ENCODE peak calls at places on chromosome 1, in four cellular contexts. W is tibial nerve, N is MM.1S, H is GM12864. V is an unnamed sample.
A peak's percentile ranks its signal among the peaks of the same experiment; 100 is the strongest.

GRCh38 chr1:8096105-8097011 is 70.2 kb upstream of the ERRFI1 start:
- DNase-seq in W (no peak), N (no peak), H (no peak), V (no peak)

GRCh38 chr1:115133440-115133839 is 44.1 kb upstream of the TSPAN2 start:
- DNase-seq in N (no peak), H (no peak), W (no peak), V (no peak)

GRCh38 chr1:183276386-183276785 is 90.3 kb downstream of the LAMC2 start:
- DNase-seq in N (no peak), W (no peak), H (no peak), V (no peak)

GRCh38 chr1:161013104-161013590 is 7.8 kb downstream of the F11R start:
- DNase-seq in N (no peak), H (no peak), W (no peak), V (no peak)

GRCh38 chr1:153506831-153507413 is 28.9 kb downstream of the S100A6 start:
- DNase-seq in H (no peak), N (no peak), W (peak; percentile 70), V (no peak)

GRCh38 chr1:186078245-186078644 is 296.8 kb downstream of the TPR start:
- DNase-seq in H (no peak), W (no peak), N (no peak), V (peak; percentile 33)

GRCh38 chr1:151992345-151993083 is 1.1 kb downstream of the S100A10 start:
- DNase-seq in N (no peak), W (peak; percentile 60), H (no peak), V (no peak)

GRCh38 chr1:30034627-30035521 is 688.5 kb downstream of the MATN1 start:
- DNase-seq in N (no peak), H (no peak), W (no peak), V (no peak)

GRCh38 chr1:14606632-14607031 is 8.1 kb downstream of the KAZN start:
- DNase-seq in N (no peak), H (no peak), W (no peak), V (no peak)

GRCh38 chr1:36224537-36225297 is 474 bp downstream of the THRAP3 start:
- DNase-seq in H (no peak), W (peak; percentile 45), N (no peak), V (peak; percentile 86)

GRCh38 chr1:40305451-40305850 is 11.6 kb downstream of the COL9A2 start:
- DNase-seq in W (no peak), N (no peak), H (no peak), V (no peak)

GRCh38 chr1:119736649-119737039 is 24.9 kb downstream of the PHGDH start:
- DNase-seq in H (no peak), W (no peak), N (no peak), V (no peak)

GRCh38 chr1:232543194-232543593 is 86.7 kb downstream of the SIPA1L2 start:
- DNase-seq in N (no peak), H (no peak), W (no peak), V (no peak)

GRCh38 chr1:202567747-202568146 is 142.5 kb downstream of the SYT2 start:
- DNase-seq in N (no peak), W (no peak), H (no peak), V (no peak)

DNA sequence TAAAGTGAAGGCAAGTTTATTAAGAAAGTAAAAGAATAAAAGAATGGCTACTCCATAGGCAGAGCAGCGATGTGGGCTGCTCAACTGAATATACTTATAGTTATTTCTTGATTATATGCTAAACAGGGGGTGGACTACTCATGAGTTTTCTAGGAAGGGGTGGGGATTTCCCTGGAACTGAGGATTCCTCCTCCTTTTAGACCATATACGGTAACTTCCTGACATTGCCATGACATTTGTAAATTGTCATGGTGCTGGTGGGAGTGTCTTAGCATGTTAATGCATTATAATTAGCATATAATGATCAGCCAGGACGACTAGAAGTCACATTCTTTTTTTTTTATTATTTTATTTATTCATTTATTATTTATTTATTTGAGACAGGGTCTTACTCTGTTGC is 46.4 kb upstream of the BARHL2 start:
- DNase-seq in N (no peak), H (no peak), W (no peak), V (no peak)
- TF ChIP-seq CTCF in N (no peak), H (no peak), W (no peak), V (no peak)

GRCh38 chr1:69686367-69686984 is 118.8 kb downstream of the LRRC7 start:
- DNase-seq in H (no peak), N (no peak), W (no peak), V (no peak)
- TF ChIP-seq CTCF in H (no peak), N (no peak), W (no peak), V (no peak)

DNA sequence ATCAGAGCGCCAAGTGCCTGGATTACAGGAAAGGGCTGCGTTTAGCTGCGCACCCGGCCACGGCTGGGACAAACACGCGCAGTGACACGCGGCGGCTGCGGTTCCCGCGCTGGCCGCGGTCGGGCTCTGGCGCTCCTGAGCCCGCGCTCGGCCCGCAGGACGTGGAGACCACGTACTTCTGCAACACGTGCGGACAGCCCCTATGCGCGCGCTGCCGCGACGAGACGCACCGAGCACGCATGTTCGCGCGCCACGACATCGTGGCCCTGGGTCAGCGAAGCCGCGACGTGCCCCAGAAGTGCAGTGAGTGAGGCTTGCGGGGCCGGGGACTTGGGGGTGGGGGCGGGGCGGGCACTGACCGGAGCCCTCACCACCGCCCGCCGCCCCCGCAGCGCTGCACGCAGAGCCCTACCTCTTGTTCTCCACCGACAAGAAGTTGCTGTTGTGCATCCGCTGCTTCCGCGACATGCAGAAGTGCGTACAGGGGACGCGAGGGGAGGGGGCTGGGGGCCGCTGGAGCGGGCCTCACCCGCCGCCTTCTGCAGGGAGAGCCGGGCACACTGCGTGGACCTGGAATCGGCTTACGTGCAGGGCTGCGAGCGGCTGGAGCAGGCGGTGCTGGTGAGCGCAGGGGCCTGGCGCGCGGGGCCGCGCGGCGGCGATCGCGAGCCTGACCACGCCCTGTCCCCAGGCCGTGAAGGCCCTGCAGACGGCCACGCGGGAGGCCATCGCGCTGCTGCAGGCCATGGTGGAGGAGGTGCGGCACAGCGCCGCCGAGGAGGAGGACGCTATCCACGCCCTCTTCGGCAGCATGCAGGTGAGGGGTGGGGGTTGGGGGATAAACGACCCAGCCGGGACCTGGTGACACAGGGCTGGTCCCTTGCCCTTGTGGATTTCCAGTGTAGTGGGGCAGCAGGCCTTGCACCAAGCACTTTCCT is 3.1 kb downstream of the RNF207 start:
- DNase-seq in N (no peak), H (no peak), W (no peak), V (peak; percentile 67)
- TF ChIP-seq CTCF in N (no peak), H (peak; percentile 59), W (peak; percentile 39), V (peak; percentile 53)

GRCh38 chr1:91398291-91398690 is 6.3 kb downstream of the HFM1 start:
- DNase-seq in N (no peak), H (no peak), W (no peak), V (no peak)

GRCh38 chr1:91402023-91402422 is 2.6 kb downstream of the HFM1 start:
- DNase-seq in W (no peak), N (peak; percentile 16), H (no peak), V (no peak)

GRCh38 chr1:91397605-91398004 is 7.0 kb downstream of the HFM1 start:
- DNase-seq in N (no peak), W (no peak), H (no peak), V (no peak)

GRCh38 chr1:91404151-91405012 is at the start of gene HFM1:
- DNase-seq in N (peak; percentile 73), H (peak; percentile 35), W (peak; percentile 28), V (peak; percentile 77)

GRCh38 chr1:91400133-91400725 is 4.4 kb downstream of the HFM1 start:
- DNase-seq in N (no peak), W (no peak), H (no peak), V (no peak)
- TF ChIP-seq CTCF in N (no peak), W (no peak), H (no peak), V (no peak)

GRCh38 chr1:179167955-179168354 is 61.5 kb downstream of the ABL2 start:
- DNase-seq in H (no peak), W (no peak), N (no peak), V (no peak)

GRCh38 chr1:179168526-179168925 is 61.0 kb downstream of the ABL2 start:
- DNase-seq in H (no peak), N (no peak), W (no peak), V (no peak)

GRCh38 chr1:179166663-179167417 is 62.6 kb downstream of the ABL2 start:
- DNase-seq in N (no peak), W (no peak), H (no peak), V (no peak)

GRCh38 chr1:179167418-179167777 is 62.1 kb downstream of the ABL2 start:
- DNase-seq in N (no peak), H (no peak), W (no peak), V (peak; percentile 19)

GRCh38 chr1:179164494-179164893 is 65.0 kb downstream of the ABL2 start:
- DNase-seq in W (no peak), N (no peak), H (no peak), V (no peak)
- TF ChIP-seq CTCF in W (no peak), N (no peak), H (no peak), V (no peak)

GRCh38 chr1:229271448-229272120 is 673 bp downstream of the RAB4A start:
- DNase-seq in N (peak; percentile 68), H (no peak), W (no peak), V (peak; percentile 52)
- TF ChIP-seq CTCF in N (peak; percentile 36), H (peak; percentile 39), W (no peak), V (no peak)

DNA sequence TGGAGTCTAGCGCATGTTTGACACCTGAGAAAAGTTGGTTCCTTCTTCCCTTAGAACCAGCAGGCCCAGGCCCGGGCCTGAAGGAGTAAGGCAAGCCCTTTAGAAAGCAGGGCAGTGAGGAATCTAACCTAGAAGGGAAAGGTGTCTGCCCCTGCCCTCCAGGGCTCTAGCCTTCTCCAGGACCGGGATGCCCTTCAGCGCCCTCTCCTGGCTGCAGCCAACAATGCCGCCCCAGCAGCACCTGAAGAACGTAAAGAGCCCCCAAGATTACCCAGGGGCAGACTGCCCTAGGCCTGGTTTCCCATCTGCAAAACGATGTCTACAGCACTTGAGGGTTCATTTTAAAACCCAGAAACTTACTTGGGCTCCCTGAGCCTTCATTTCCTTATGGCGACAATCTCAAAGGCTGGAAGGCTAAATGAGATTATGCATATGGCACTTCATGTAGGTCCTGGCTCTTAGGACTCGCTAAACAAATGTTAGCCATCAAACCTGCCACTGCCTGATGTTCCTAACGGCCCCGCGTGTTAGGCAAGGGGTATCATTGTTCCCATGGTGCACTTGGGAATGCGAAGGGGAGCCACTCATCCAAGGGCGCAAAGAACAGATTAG is 106.7 kb upstream of the KLHDC7A start:
- DNase-seq in N (no peak), W (no peak), H (no peak), V (peak; percentile 43)
- TF ChIP-seq CTCF in N (peak; percentile 60), W (no peak), H (peak; percentile 80), V (peak; percentile 25)

GRCh38 chr1:110872366-110872744 is 593 bp upstream of the CD53 start:
- DNase-seq in W (no peak), H (peak; percentile 72), N (no peak), V (no peak)
- TF ChIP-seq CTCF in W (no peak), H (no peak), N (no peak), V (no peak)

DNA sequence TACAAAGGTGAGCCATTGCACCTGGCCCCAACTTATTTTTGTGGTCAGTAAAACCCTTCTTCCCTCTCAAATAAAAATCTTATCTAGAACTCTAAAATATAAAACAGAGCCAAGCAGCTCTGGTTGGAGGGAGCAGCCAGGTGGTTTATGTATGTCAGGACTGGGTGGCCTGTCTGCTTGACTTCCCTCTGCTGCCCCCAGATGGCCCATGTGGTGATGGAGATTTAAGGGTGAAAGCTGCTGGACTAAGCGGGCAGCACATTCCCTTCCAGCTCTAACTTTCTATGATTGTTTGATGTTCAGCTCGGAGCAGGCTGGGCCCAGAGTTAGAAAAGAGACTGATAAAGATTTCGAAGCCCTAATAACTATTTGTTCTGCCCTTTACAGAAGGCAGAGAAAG is 11.9 kb upstream of the PAQR6 start:
- DNase-seq in H (no peak), W (no peak), N (no peak), V (no peak)
- TF ChIP-seq CTCF in H (no peak), W (no peak), N (peak; percentile 40), V (peak; percentile 17)

V was measured in GM10248.